ENCODE peak calls at places on chromosomes 5 and 9, in four cellular contexts. W is GM12865, M is fibroblast of mammary gland, A is fibroblast of lung. K is an unnamed sample.

GRCh38 chr9:112048924-112049785 is 125.9 kb downstream of the SUSD1 start:
- DNase-seq in W (no peak), M (peak), A (peak), K (peak)

GRCh38 chr5:92864591-92864990 is 716.4 kb downstream of the NR2F1-AS1 start:
- DNase-seq in W (no peak), M (no peak), A (no peak), K (no peak)

GRCh38 chr9:35726876-35727438 is 5.0 kb downstream of the TLN1 start:
- DNase-seq in W (peak), M (peak), A (peak), K (peak)

GRCh38 chr5:160423025-160423554 is 1.4 kb downstream of the PTTG1 start:
- DNase-seq in W (peak), M (no peak), A (no peak), K (no peak)

GRCh38 chr5:134964359-134965270 is 3.1 kb upstream of the CATSPER3 start:
- DNase-seq in W (no peak), M (no peak), A (no peak), K (no peak)

GRCh38 chr5:57175586-57175985 is 1.7 kb downstream of the GPBP1 start:
- DNase-seq in W (peak), M (no peak), A (no peak), K (no peak)

GRCh38 chr5:107607656-107608368 is 62.9 kb downstream of the EFNA5 start:
- DNase-seq in W (peak), M (no peak), A (no peak), K (no peak)

GRCh38 chr9:130698514-130698913 is 4.9 kb downstream of the EXOSC2 start:
- DNase-seq in W (no peak), M (no peak), A (no peak), K (no peak)

GRCh38 chr5:135729582-135729879 is 104.9 kb upstream of the SLC25A48 start:
- DNase-seq in W (no peak), M (peak), A (no peak), K (no peak)

GRCh38 chr5:1510151-1510561 is 13.6 kb downstream of the LPCAT1 start:
- DNase-seq in W (no peak), M (no peak), A (no peak), K (no peak)

GRCh38 chr5:1508679-1509290 is 15.0 kb downstream of the LPCAT1 start:
- DNase-seq in W (no peak), M (no peak), A (peak), K (no peak)

GRCh38 chr5:1510631-1511030 is 13.1 kb downstream of the LPCAT1 start:
- DNase-seq in W (no peak), M (no peak), A (no peak), K (no peak)

GRCh38 chr5:1507961-1508678 is 15.6 kb downstream of the LPCAT1 start:
- DNase-seq in W (no peak), M (no peak), A (no peak), K (no peak)

GRCh38 chr5:1509346-1510085 is 14.2 kb downstream of the LPCAT1 start:
- DNase-seq in W (no peak), M (no peak), A (no peak), K (no peak)
- TF ChIP-seq CTCF in W (no peak), M (no peak), A (no peak), K (no peak)

GRCh38 chr5:88834499-88834898 is 48.5 kb downstream of the MEF2C start:
- DNase-seq in W (no peak), M (no peak), A (no peak), K (no peak)
- H3K4me3 ChIP-seq in W (peak), M (no peak), A (no peak), K (no peak)

DNA sequence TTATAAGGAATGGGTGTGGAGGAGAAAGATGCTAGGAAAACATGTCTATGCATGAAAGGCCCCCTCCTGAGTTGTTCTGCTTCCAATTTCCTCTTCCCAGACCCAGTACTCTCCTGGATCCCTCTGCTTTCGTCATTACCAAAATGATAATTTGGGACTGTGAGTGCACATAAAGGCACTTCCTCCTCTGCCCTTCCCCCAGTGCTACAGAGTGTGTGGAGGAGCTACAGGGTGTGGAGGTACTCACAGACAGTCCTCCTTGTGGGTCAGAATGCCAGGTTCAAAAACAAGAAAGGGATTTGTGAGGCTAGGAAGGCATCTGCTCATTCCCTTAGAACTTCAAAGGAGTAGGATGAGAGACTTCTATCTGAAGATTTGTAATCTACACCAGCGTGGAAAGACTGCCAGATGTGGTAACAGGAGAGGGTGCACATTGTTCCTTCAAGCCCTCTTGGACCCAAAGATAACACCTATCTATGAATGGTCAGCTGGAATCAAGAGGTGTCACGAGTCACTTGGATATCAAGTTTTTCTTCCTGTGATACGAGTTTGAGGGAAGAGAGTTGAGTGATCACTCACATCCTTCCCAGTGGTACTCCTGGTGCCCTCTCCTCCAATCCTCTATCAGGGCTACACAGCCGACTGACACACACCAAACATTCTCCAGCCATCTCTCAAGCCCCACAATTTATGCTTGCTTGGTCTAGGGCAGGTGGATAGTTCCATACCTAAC is 201.1 kb downstream of the EPB41L4A start:
- DNase-seq in W (no peak), M (no peak), A (no peak), K (no peak)
- TF ChIP-seq CTCF in W (no peak), M (no peak), A (no peak), K (no peak)

DNA sequence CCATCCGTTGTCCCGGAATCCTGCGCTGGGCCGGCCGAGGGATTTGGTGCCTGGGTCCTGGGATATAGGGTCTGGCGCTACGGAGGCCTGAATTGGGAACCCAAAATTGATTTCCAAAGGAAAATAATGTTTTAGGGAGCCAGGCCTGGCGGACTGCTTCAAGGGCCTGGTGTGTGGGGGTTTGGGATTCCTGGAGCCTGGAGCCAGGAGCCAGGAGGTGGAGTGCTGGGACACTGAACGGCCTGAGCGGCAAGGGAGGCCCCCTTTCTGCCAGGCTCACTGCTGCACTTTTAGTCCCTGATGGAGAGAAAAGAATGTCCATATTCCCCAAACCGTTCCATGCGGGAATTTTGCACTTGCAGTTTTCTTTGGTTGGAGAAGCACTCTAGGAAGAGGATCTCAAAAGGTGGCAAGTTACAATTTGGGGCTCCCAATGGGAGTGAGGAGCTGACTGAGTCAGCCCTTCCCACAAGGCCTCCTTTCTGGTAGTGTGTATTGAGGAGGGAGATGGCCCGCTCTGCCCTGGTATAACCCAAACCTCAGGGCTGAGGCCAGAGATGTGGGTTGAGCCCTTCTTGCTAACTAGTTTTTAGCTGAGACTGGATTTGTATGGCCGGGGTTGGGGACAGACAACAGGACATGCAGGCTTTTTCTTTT is 2.2 kb downstream of the LMX1B start:
- DNase-seq in W (no peak), M (no peak), A (no peak), K (no peak)
- H3K4me3 ChIP-seq in W (no peak), M (no peak), A (no peak), K (no peak)

DNA sequence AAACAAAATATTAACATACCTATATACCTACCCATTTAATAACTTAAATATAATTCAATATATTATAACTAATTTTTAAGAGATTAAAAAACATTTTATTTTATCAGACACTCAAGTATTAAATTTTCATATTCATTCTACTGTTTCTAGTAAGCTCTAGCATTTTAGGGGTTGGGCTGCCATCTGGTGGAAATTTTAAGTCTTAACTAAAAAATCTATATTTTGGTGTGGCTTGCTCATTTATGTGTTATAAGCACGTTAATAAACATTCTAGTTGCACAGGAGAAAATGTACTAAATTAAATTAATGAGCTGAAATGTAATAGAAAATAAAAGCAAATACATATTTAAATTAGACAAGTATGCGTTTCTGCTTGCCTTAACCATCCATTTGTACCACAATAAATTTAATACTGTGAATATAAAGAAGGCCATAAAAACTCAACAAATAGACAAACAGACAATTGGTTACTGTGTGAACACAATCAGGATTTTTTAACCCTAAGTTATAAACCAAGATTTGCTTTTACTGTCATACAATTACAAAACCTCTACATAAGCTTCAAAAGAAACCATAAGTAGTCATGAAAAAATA is 1728.3 kb upstream of the CDH9 start:
- DNase-seq in W (peak), M (peak), A (peak), K (peak)
- TF ChIP-seq CTCF in W (no peak), M (peak), A (no peak), K (peak)

DNA sequence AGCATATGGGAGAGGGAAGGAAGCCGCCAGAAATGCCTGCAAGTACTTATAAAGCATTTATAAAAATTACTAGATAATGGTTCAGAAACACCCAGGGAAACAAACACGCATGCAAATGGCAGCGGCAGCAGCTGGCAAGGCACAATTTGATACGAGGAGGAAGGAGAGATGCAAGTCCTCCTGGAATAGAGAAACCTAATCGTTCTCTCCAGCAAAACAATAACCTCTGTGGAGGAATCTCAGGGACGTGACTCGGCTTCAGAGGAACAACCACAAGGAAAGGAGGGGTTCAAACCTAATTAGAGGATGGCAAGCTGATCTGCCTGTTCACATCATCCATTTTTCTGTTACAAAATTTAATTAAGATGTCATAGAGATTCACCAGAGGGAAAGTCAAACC is 8.8 kb downstream of the TTLL11 start:
- DNase-seq in W (no peak), M (no peak), A (no peak), K (no peak)
- H3K4me3 ChIP-seq in W (no peak), M (no peak), A (no peak), K (no peak)